ENCODE peak calls at places on chromosomes 12 and 14, in nine cellular contexts. One of them, this sample, is unnamed.

GRCh38 chr14:68042591-68043210 is 223.1 kb downstream of the RAD51B start:
- DNase-seq in H54: no peak
- DNase-seq in NCI-H510A: no peak
- DNase-seq in GM12864: no peak
- DNase-seq in NCI-H1105 treated with DMSO at 0.1 percent for 48 hours: peak; percentile 26
- DNase-seq in type B pancreatic cell: no peak
- DNase-seq in activated naive CD8-positive, alpha-beta T cell treated with anti-CD3 and anti-CD28 coated beads, Interleukin-2, amount 50 U/mL, for 24 hours: no peak
- DNase-seq in GM06990: no peak
- DNase-seq in activated CD4-positive, CD25-positive, alpha-beta regulatory T cell treated with anti-CD3 and anti-CD28 coated beads, Interleukin-2, amount 50 U/mL, for 16 hours: no peak
- DNase-seq in this sample: no peak

GRCh38 chr14:59632381-59632780 is 55.8 kb upstream of the CCDC175 start:
- DNase-seq in GM06990: no peak
- DNase-seq in activated CD4-positive, CD25-positive, alpha-beta regulatory T cell treated with anti-CD3 and anti-CD28 coated beads, Interleukin-2, amount 50 U/mL, for 16 hours: no peak
- DNase-seq in type B pancreatic cell: no peak
- DNase-seq in NCI-H1105 treated with DMSO at 0.1 percent for 48 hours: peak; percentile 47
- DNase-seq in H54: no peak
- DNase-seq in GM12864: no peak
- DNase-seq in NCI-H510A: peak; percentile 12
- DNase-seq in activated naive CD8-positive, alpha-beta T cell treated with anti-CD3 and anti-CD28 coated beads, Interleukin-2, amount 50 U/mL, for 24 hours: peak; percentile 23
- DNase-seq in this sample: no peak

GRCh38 chr12:117032593-117033381 is 66.4 kb downstream of the TESC start:
- DNase-seq in H54: no peak
- DNase-seq in NCI-H1105 treated with DMSO at 0.1 percent for 48 hours: peak; percentile 75
- DNase-seq in GM06990: no peak
- DNase-seq in activated naive CD8-positive, alpha-beta T cell treated with anti-CD3 and anti-CD28 coated beads, Interleukin-2, amount 50 U/mL, for 24 hours: no peak
- DNase-seq in type B pancreatic cell: no peak
- DNase-seq in activated CD4-positive, CD25-positive, alpha-beta regulatory T cell treated with anti-CD3 and anti-CD28 coated beads, Interleukin-2, amount 50 U/mL, for 16 hours: no peak
- DNase-seq in GM12864: no peak
- DNase-seq in NCI-H510A: peak; percentile 60
- DNase-seq in this sample: no peak

GRCh38 chr12:50514526-50515276 is 9.9 kb downstream of the DIP2B start:
- DNase-seq in activated CD4-positive, CD25-positive, alpha-beta regulatory T cell treated with anti-CD3 and anti-CD28 coated beads, Interleukin-2, amount 50 U/mL, for 16 hours: no peak
- DNase-seq in H54: no peak
- DNase-seq in GM12864: peak; percentile 55
- DNase-seq in activated naive CD8-positive, alpha-beta T cell treated with anti-CD3 and anti-CD28 coated beads, Interleukin-2, amount 50 U/mL, for 24 hours: no peak
- DNase-seq in NCI-H1105 treated with DMSO at 0.1 percent for 48 hours: no peak
- DNase-seq in type B pancreatic cell: no peak
- DNase-seq in GM06990: no peak
- DNase-seq in NCI-H510A: no peak
- DNase-seq in this sample: no peak

GRCh38 chr14:56195727-56196126 is 77.5 kb downstream of the PELI2 start:
- DNase-seq in NCI-H1105 treated with DMSO at 0.1 percent for 48 hours: peak; percentile 29
- DNase-seq in activated CD4-positive, CD25-positive, alpha-beta regulatory T cell treated with anti-CD3 and anti-CD28 coated beads, Interleukin-2, amount 50 U/mL, for 16 hours: no peak
- DNase-seq in GM06990: peak; percentile 43
- DNase-seq in type B pancreatic cell: no peak
- DNase-seq in NCI-H510A: peak; percentile 50
- DNase-seq in activated naive CD8-positive, alpha-beta T cell treated with anti-CD3 and anti-CD28 coated beads, Interleukin-2, amount 50 U/mL, for 24 hours: peak; percentile 38
- DNase-seq in H54: no peak
- DNase-seq in GM12864: peak; percentile 45
- DNase-seq in this sample: no peak

GRCh38 chr12:46179693-46180452 is 89.0 kb downstream of the SLC38A1 start:
- DNase-seq in NCI-H1105 treated with DMSO at 0.1 percent for 48 hours: no peak
- DNase-seq in H54: no peak
- DNase-seq in activated CD4-positive, CD25-positive, alpha-beta regulatory T cell treated with anti-CD3 and anti-CD28 coated beads, Interleukin-2, amount 50 U/mL, for 16 hours: no peak
- DNase-seq in activated naive CD8-positive, alpha-beta T cell treated with anti-CD3 and anti-CD28 coated beads, Interleukin-2, amount 50 U/mL, for 24 hours: no peak
- DNase-seq in GM12864: no peak
- DNase-seq in type B pancreatic cell: no peak
- DNase-seq in GM06990: peak; percentile 64
- DNase-seq in NCI-H510A: no peak
- DNase-seq in this sample: no peak

GRCh38 chr14:87073880-87074570 is 919.0 kb downstream of the GALC start:
- DNase-seq in H54: no peak
- DNase-seq in GM06990: no peak
- DNase-seq in NCI-H1105 treated with DMSO at 0.1 percent for 48 hours: no peak
- DNase-seq in activated CD4-positive, CD25-positive, alpha-beta regulatory T cell treated with anti-CD3 and anti-CD28 coated beads, Interleukin-2, amount 50 U/mL, for 16 hours: no peak
- DNase-seq in GM12864: no peak
- DNase-seq in type B pancreatic cell: no peak
- DNase-seq in NCI-H510A: no peak
- DNase-seq in activated naive CD8-positive, alpha-beta T cell treated with anti-CD3 and anti-CD28 coated beads, Interleukin-2, amount 50 U/mL, for 24 hours: no peak
- DNase-seq in this sample: no peak

GRCh38 chr14:25180221-25180620 is 130.3 kb upstream of the STXBP6 start:
- DNase-seq in type B pancreatic cell: no peak
- DNase-seq in NCI-H1105 treated with DMSO at 0.1 percent for 48 hours: no peak
- DNase-seq in activated CD4-positive, CD25-positive, alpha-beta regulatory T cell treated with anti-CD3 and anti-CD28 coated beads, Interleukin-2, amount 50 U/mL, for 16 hours: no peak
- DNase-seq in GM12864: no peak
- DNase-seq in NCI-H510A: no peak
- DNase-seq in H54: no peak
- DNase-seq in activated naive CD8-positive, alpha-beta T cell treated with anti-CD3 and anti-CD28 coated beads, Interleukin-2, amount 50 U/mL, for 24 hours: no peak
- DNase-seq in GM06990: no peak
- DNase-seq in this sample: no peak

GRCh38 chr12:53045646-53046045 is 4.2 kb upstream of the TNS2 start:
- DNase-seq in NCI-H1105 treated with DMSO at 0.1 percent for 48 hours: no peak
- DNase-seq in activated naive CD8-positive, alpha-beta T cell treated with anti-CD3 and anti-CD28 coated beads, Interleukin-2, amount 50 U/mL, for 24 hours: no peak
- DNase-seq in NCI-H510A: no peak
- DNase-seq in activated CD4-positive, CD25-positive, alpha-beta regulatory T cell treated with anti-CD3 and anti-CD28 coated beads, Interleukin-2, amount 50 U/mL, for 16 hours: no peak
- DNase-seq in GM12864: no peak
- DNase-seq in GM06990: no peak
- DNase-seq in type B pancreatic cell: no peak
- DNase-seq in H54: no peak
- DNase-seq in this sample: no peak

GRCh38 chr12:46376579-46376978 is 4.0 kb upstream of the SLC38A2 start:
- DNase-seq in NCI-H1105 treated with DMSO at 0.1 percent for 48 hours: no peak
- DNase-seq in activated CD4-positive, CD25-positive, alpha-beta regulatory T cell treated with anti-CD3 and anti-CD28 coated beads, Interleukin-2, amount 50 U/mL, for 16 hours: no peak
- DNase-seq in type B pancreatic cell: no peak
- DNase-seq in GM12864: no peak
- DNase-seq in GM06990: no peak
- DNase-seq in H54: no peak
- DNase-seq in NCI-H510A: no peak
- DNase-seq in activated naive CD8-positive, alpha-beta T cell treated with anti-CD3 and anti-CD28 coated beads, Interleukin-2, amount 50 U/mL, for 24 hours: no peak
- DNase-seq in this sample: no peak

GRCh38 chr12:55931317-55931779 is 386 bp downstream of the DGKA start:
- DNase-seq in H54: no peak
- DNase-seq in GM12864: no peak
- DNase-seq in activated naive CD8-positive, alpha-beta T cell treated with anti-CD3 and anti-CD28 coated beads, Interleukin-2, amount 50 U/mL, for 24 hours: peak; percentile 10
- DNase-seq in NCI-H510A: no peak
- DNase-seq in type B pancreatic cell: no peak
- DNase-seq in GM06990: no peak
- DNase-seq in activated CD4-positive, CD25-positive, alpha-beta regulatory T cell treated with anti-CD3 and anti-CD28 coated beads, Interleukin-2, amount 50 U/mL, for 16 hours: no peak
- DNase-seq in NCI-H1105 treated with DMSO at 0.1 percent for 48 hours: no peak
- DNase-seq in this sample: no peak

GRCh38 chr14:80202888-80203562 is 8.3 kb downstream of the DIO2 start:
- DNase-seq in GM12864: peak; percentile 4
- DNase-seq in GM06990: no peak
- DNase-seq in NCI-H1105 treated with DMSO at 0.1 percent for 48 hours: no peak
- DNase-seq in activated naive CD8-positive, alpha-beta T cell treated with anti-CD3 and anti-CD28 coated beads, Interleukin-2, amount 50 U/mL, for 24 hours: peak; percentile 24
- DNase-seq in H54: no peak
- DNase-seq in NCI-H510A: no peak
- DNase-seq in type B pancreatic cell: no peak
- DNase-seq in activated CD4-positive, CD25-positive, alpha-beta regulatory T cell treated with anti-CD3 and anti-CD28 coated beads, Interleukin-2, amount 50 U/mL, for 16 hours: no peak
- DNase-seq in this sample: no peak

GRCh38 chr12:40436564-40436963 is 211.8 kb downstream of the LRRK2 start:
- DNase-seq in NCI-H510A: no peak
- DNase-seq in H54: no peak
- DNase-seq in GM06990: no peak
- DNase-seq in NCI-H1105 treated with DMSO at 0.1 percent for 48 hours: no peak
- DNase-seq in activated CD4-positive, CD25-positive, alpha-beta regulatory T cell treated with anti-CD3 and anti-CD28 coated beads, Interleukin-2, amount 50 U/mL, for 16 hours: no peak
- DNase-seq in GM12864: no peak
- DNase-seq in activated naive CD8-positive, alpha-beta T cell treated with anti-CD3 and anti-CD28 coated beads, Interleukin-2, amount 50 U/mL, for 24 hours: no peak
- DNase-seq in type B pancreatic cell: no peak
- DNase-seq in this sample: no peak

This sample was measured in activated naive CD4-positive, alpha-beta T cell treated with Interleukin-2 at 50 U/mL for 16 hours.